ENCODE peak calls at places on chromosomes 12 and 14, in seven cellular contexts. F, Z, N, D, O, H and P are unnamed samples.

GRCh38 chr12:3341594-3341993 is 149.4 kb upstream of the PRMT8 start:
- DNase-seq in Z (no peak), F (no peak), O (no peak), H (no peak), D (no peak), N (no peak), P (no peak)

GRCh38 chr12:87820524-87821194 is 208.5 kb downstream of the C12orf50 start:
- DNase-seq in N (no peak), O (no peak), F (no peak), Z (no peak), H (no peak), D (no peak), P (no peak)

GRCh38 chr12:1630827-1631591 is 2.0 kb downstream of the WNT5B start:
- DNase-seq in D (no peak), O (peak; percentile 79), Z (no peak), F (peak; percentile 72), N (no peak), H (no peak), P (no peak)

GRCh38 chr12:44227601-44228000 is 391.7 kb downstream of the TMEM117 start:
- DNase-seq in D (no peak), Z (no peak), H (no peak), O (peak; percentile 63), N (no peak), F (no peak), P (peak; percentile 88)

GRCh38 chr12:112424126-112424525 is 5.4 kb downstream of the PTPN11 start:
- DNase-seq in D (no peak), F (no peak), H (no peak), N (no peak), O (no peak), Z (no peak), P (no peak)

GRCh38 chr14:50040401-50040775 is 76.0 kb downstream of the VCPKMT start:
- DNase-seq in N (no peak), O (peak; percentile 26), F (peak; percentile 71), H (no peak), Z (no peak), D (peak; percentile 47), P (no peak)

GRCh38 chr12:121203482-121203881 is 6.4 kb upstream of the P2RX4 start:
- DNase-seq in Z (no peak), D (no peak), F (no peak), O (no peak), N (no peak), H (no peak), P (no peak)

GRCh38 chr12:131454418-131455217 is 256.3 kb upstream of the SFSWAP start:
- DNase-seq in H (no peak), O (peak; percentile 74), F (peak; percentile 80), Z (no peak), N (no peak), D (peak; percentile 45), P (peak; percentile 13)

GRCh38 chr12:100473716-100474150 is at the start of gene NR1H4:
- DNase-seq in Z (no peak), F (no peak), N (no peak), O (peak; percentile 20), H (no peak), D (peak; percentile 16), P (peak; percentile 49)

GRCh38 chr14:90274808-90275454 is 18.6 kb downstream of the PSMC1 start:
- DNase-seq in N (no peak), H (no peak), F (no peak), O (no peak), Z (no peak), D (peak; percentile 70), P (no peak)

GRCh38 chr12:93226356-93226755 is 151.4 kb upstream of the NUDT4 start:
- DNase-seq in D (no peak), H (no peak), N (no peak), F (no peak), Z (no peak), O (no peak), P (no peak)

GRCh38 chr12:96774501-96775256 is 132.4 kb upstream of the NEDD1 start:
- DNase-seq in F (no peak), D (peak; percentile 22), O (no peak), N (no peak), H (no peak), Z (no peak), P (no peak)

GRCh38 chr14:78902010-78902623 is 731.9 kb downstream of the NRXN3 start:
- DNase-seq in N (no peak), Z (no peak), H (no peak), O (peak; percentile 57), F (peak; percentile 66), D (peak; percentile 29), P (peak; percentile 30)

GRCh38 chr14:26595922-26596721 is 1.7 kb downstream of the NOVA1 start:
- DNase-seq in N (no peak), O (no peak), D (no peak), F (peak; percentile 5), H (no peak), Z (no peak), P (no peak)

GRCh38 chr12:52197371-52198231 is 5.8 kb upstream of the KRT80 start:
- DNase-seq in O (no peak), Z (peak; percentile 49), N (no peak), H (no peak), D (no peak), F (no peak), P (no peak)

GRCh38 chr12:77777274-77777673 is 53.4 kb upstream of the NAV3 start:
- DNase-seq in D (no peak), Z (no peak), F (no peak), N (no peak), H (no peak), O (no peak), P (no peak)

GRCh38 chr12:31005944-31006361 is 67.7 kb upstream of the DDX11 start:
- DNase-seq in N (no peak), O (no peak), H (no peak), Z (peak; percentile 46), D (peak; percentile 70), F (no peak), P (no peak)

GRCh38 chr12:117792877-117793424 is 175.8 kb downstream of the KSR2 start:
- DNase-seq in O (no peak), F (no peak), N (no peak), H (no peak), Z (no peak), D (no peak), P (no peak)

GRCh38 chr12:95440401-95440800 is 33.6 kb upstream of the METAP2 start:
- DNase-seq in Z (no peak), F (no peak), N (no peak), O (no peak), D (no peak), H (no peak), P (peak; percentile 68)

GRCh38 chr14:74475678-74476077 is 17.4 kb downstream of the NPC2 start:
- DNase-seq in Z (no peak), F (no peak), N (no peak), O (no peak), H (no peak), D (peak; percentile 84), P (no peak)

GRCh38 chr12:4604684-4605193 is 42.7 kb downstream of the DYRK4 start:
- DNase-seq in N (peak; percentile 51), O (peak; percentile 91), D (peak; percentile 91), H (peak; percentile 77), F (peak; percentile 92), Z (peak; percentile 72), P (peak; percentile 75)